ENCODE peak calls at places on chromosome 2, in five cellular contexts. One of them, this sample, is unnamed.

GRCh38 chr2:15642334-15643208 is 50.9 kb downstream of the DDX1 start:
- DNase-seq in HCT116: no peak
- DNase-seq in H1: no peak
- DNase-seq in HepG2: peak
- DNase-seq in SK-N-SH: no peak
- DNase-seq in this sample: no peak

GRCh38 chr2:60152226-60152833 is 401.1 kb downstream of the BCL11A start:
- DNase-seq in SK-N-SH: no peak
- DNase-seq in HCT116: peak
- DNase-seq in H1: no peak
- DNase-seq in HepG2: peak
- DNase-seq in this sample: peak

GRCh38 chr2:50492452-50492851 is 539.5 kb downstream of the NRXN1 start:
- DNase-seq in SK-N-SH: peak
- DNase-seq in H1: no peak
- DNase-seq in HCT116: peak
- DNase-seq in HepG2: peak
- DNase-seq in this sample: peak

GRCh38 chr2:7118606-7119503 is 201.6 kb downstream of the RNF144A start:
- DNase-seq in HepG2: no peak
- DNase-seq in H1: no peak
- DNase-seq in SK-N-SH: peak
- DNase-seq in HCT116: no peak
- DNase-seq in this sample: no peak

GRCh38 chr2:598043-598802 is 79.0 kb downstream of the TMEM18 start:
- DNase-seq in H1: no peak
- DNase-seq in HepG2: no peak
- DNase-seq in HCT116: no peak
- DNase-seq in SK-N-SH: no peak
- DNase-seq in this sample: no peak

GRCh38 chr2:20365249-20365817 is 14.7 kb upstream of the PUM2 start:
- DNase-seq in SK-N-SH: no peak
- DNase-seq in HepG2: no peak
- DNase-seq in HCT116: no peak
- DNase-seq in H1: no peak
- DNase-seq in this sample: no peak

GRCh38 chr2:80242355-80242910 is 62.1 kb downstream of the LRRTM1 start:
- DNase-seq in HCT116: no peak
- DNase-seq in HepG2: no peak
- DNase-seq in SK-N-SH: peak
- DNase-seq in H1: no peak
- DNase-seq in this sample: no peak

GRCh38 chr2:36168136-36168535 is 187.4 kb upstream of the CRIM1 start:
- DNase-seq in SK-N-SH: no peak
- DNase-seq in HCT116: no peak
- DNase-seq in HepG2: no peak
- DNase-seq in H1: no peak
- DNase-seq in this sample: no peak

GRCh38 chr2:72103690-72104089 is 44.0 kb downstream of the CYP26B1 start:
- DNase-seq in HepG2: no peak
- DNase-seq in H1: no peak
- DNase-seq in SK-N-SH: no peak
- DNase-seq in HCT116: no peak
- DNase-seq in this sample: no peak

GRCh38 chr2:194870974-194871535 is 786.0 kb upstream of the SLC39A10 start:
- DNase-seq in HCT116: no peak
- DNase-seq in SK-N-SH: no peak
- DNase-seq in H1: no peak
- DNase-seq in HepG2: no peak
- DNase-seq in this sample: no peak

GRCh38 chr2:152762202-152762601 is 43.8 kb downstream of the ARL6IP6 start:
- DNase-seq in HepG2: no peak
- DNase-seq in SK-N-SH: no peak
- DNase-seq in HCT116: no peak
- DNase-seq in H1: no peak
- DNase-seq in this sample: no peak

GRCh38 chr2:238220892-238221521 is 17.5 kb upstream of the ILKAP start:
- DNase-seq in SK-N-SH: no peak
- DNase-seq in HCT116: no peak
- DNase-seq in HepG2: peak
- DNase-seq in H1: no peak
- DNase-seq in this sample: no peak

GRCh38 chr2:106812377-106812776 is 73.6 kb downstream of the ST6GAL2 start:
- DNase-seq in HCT116: no peak
- DNase-seq in SK-N-SH: no peak
- DNase-seq in HepG2: no peak
- DNase-seq in H1: no peak
- DNase-seq in this sample: no peak

GRCh38 chr2:212906620-212907019 is 244.8 kb downstream of the IKZF2 start:
- DNase-seq in SK-N-SH: no peak
- DNase-seq in HCT116: no peak
- DNase-seq in HepG2: no peak
- DNase-seq in H1: no peak
- DNase-seq in this sample: no peak
- H3K27ac ChIP-seq in SK-N-SH: no peak
- H3K27ac ChIP-seq in HCT116: no peak
- H3K27ac ChIP-seq in HepG2: no peak
- H3K27ac ChIP-seq in H1: no peak
- H3K27ac ChIP-seq in this sample: no peak

GRCh38 chr2:112312821-112313220 is 37.4 kb downstream of the ZC3H6 start:
- DNase-seq in H1: no peak
- DNase-seq in SK-N-SH: no peak
- DNase-seq in HCT116: no peak
- DNase-seq in HepG2: no peak
- DNase-seq in this sample: no peak
- TF ChIP-seq POLR2AphosphoS5 in H1: no peak
- TF ChIP-seq POLR2AphosphoS5 in SK-N-SH: no peak
- TF ChIP-seq POLR2AphosphoS5 in HCT116: no peak
- TF ChIP-seq POLR2AphosphoS5 in HepG2: no peak
- TF ChIP-seq POLR2AphosphoS5 in this sample: no peak

GRCh38 chr2:162928356-162928755 is 89.8 kb upstream of the KCNH7 start:
- DNase-seq in HCT116: no peak
- DNase-seq in HepG2: no peak
- DNase-seq in H1: no peak
- DNase-seq in SK-N-SH: no peak
- DNase-seq in this sample: no peak
- TF ChIP-seq SIN3A in HCT116: no peak
- TF ChIP-seq SIN3A in HepG2: no peak
- TF ChIP-seq SIN3A in H1: no peak
- TF ChIP-seq SIN3A in SK-N-SH: no peak
- TF ChIP-seq SIN3A in this sample: no peak

DNA sequence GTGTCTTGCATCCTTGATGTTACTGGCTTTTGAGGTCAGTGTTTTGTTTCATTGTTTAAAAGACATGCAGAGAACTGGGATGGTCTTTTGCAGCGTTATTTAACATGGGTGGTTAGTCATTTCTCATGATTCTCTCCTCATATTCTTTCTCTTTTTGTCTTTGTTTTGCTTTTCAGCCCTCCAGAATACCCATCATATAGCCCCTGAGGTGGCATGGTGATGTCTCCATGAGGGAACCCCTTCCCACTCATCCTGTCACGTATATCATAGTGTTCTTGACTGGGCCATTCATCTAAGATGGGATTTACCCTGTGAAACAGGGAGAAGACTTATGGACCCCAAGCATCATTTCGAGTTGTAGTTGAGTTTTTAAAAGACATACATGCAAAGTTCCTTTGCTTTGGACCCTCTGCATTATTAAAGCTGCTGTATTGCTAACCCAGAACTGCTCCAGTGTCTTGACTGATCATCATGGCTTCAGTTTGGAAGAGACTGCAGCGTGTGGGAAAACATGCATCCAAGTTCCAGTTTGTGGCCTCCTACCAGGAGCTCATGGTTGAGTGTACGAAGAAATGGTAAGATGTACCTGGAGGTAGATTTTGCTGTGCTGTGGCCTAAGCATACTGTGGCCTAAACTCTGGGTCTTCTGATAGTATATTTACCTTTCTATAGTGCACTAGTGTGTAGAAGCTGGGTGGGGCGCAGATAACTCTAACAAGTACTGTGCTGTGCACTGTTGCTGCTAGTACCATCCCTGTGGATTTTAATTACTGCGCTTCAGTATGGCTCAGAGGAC is 1.4 kb downstream of the EHBP1 start:
- DNase-seq in H1: no peak
- DNase-seq in HCT116: no peak
- DNase-seq in SK-N-SH: no peak
- DNase-seq in HepG2: peak
- DNase-seq in this sample: no peak
- H3K27ac ChIP-seq in H1: no peak
- H3K27ac ChIP-seq in HCT116: peak
- H3K27ac ChIP-seq in SK-N-SH: peak
- H3K27ac ChIP-seq in HepG2: peak
- H3K27ac ChIP-seq in this sample: peak

GRCh38 chr2:18349421-18349820 is 211.0 kb downstream of the RDH14 start:
- DNase-seq in HepG2: no peak
- DNase-seq in HCT116: no peak
- DNase-seq in SK-N-SH: no peak
- DNase-seq in H1: no peak
- DNase-seq in this sample: no peak

GRCh38 chr2:18346364-18346763 is 214.1 kb downstream of the RDH14 start:
- DNase-seq in SK-N-SH: no peak
- DNase-seq in HCT116: no peak
- DNase-seq in H1: no peak
- DNase-seq in HepG2: no peak
- DNase-seq in this sample: no peak

GRCh38 chr2:18342901-18343300 is 217.6 kb downstream of the RDH14 start:
- DNase-seq in HCT116: no peak
- DNase-seq in H1: no peak
- DNase-seq in HepG2: no peak
- DNase-seq in SK-N-SH: no peak
- DNase-seq in this sample: no peak

DNA sequence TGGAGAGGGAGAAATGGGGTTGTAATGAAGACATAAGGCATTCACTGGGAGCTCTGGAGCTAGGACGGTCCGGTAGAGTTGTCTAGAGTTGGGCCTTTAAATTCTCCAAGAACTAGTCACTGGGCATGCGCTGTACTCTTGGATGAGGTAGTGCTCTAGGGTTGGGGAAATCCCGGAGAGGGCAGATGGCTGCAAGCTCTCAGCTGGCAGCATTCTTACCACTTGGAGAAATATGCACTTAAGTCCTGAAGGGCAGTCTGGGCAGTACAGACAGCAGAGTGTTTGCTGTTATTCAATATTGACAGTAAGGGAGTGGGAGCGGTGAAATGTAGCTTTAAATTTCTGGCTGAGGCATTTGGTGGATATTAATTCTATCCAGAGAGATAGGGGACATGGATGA is 214.6 kb downstream of the RDH14 start:
- DNase-seq in SK-N-SH: no peak
- DNase-seq in HepG2: no peak
- DNase-seq in H1: no peak
- DNase-seq in HCT116: no peak
- DNase-seq in this sample: no peak
- TF ChIP-seq POLR2AphosphoS5 in SK-N-SH: no peak
- TF ChIP-seq POLR2AphosphoS5 in HepG2: no peak
- TF ChIP-seq POLR2AphosphoS5 in H1: no peak
- TF ChIP-seq POLR2AphosphoS5 in HCT116: no peak
- TF ChIP-seq POLR2AphosphoS5 in this sample: no peak

DNA sequence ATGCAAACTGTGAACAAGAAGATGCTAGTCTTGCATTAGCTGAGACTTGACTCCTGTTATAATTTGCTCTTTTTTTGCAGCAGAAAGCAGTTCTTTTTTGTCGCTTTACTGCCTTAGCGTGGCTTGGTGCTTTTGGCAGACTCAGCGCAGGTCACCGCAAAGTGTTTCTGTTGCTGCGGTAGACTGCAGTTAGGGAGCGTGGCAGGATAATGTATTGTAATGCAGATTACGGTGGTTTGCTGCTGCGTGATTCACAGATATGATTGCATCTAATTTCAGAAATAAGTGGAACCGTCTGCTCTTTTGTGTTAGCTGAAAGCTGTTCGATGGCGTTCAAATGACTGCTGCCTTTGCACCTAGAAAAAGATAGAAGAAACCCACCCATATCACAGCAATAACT is 131.6 kb upstream of the SATB2 start:
- DNase-seq in SK-N-SH: no peak
- DNase-seq in HepG2: no peak
- DNase-seq in H1: no peak
- DNase-seq in HCT116: no peak
- DNase-seq in this sample: no peak
- TF ChIP-seq SIN3A in SK-N-SH: no peak
- TF ChIP-seq SIN3A in HepG2: no peak
- TF ChIP-seq SIN3A in H1: no peak
- TF ChIP-seq SIN3A in HCT116: no peak
- TF ChIP-seq SIN3A in this sample: no peak